ENCODE peak calls at places on chromosomes 6 and 20, in five cellular contexts. One of them, this sample, is unnamed.

GRCh38 chr6:155340464-155341129 is 26.3 kb upstream of the TFB1M start:
- DNase-seq in uterus: no peak
- DNase-seq in GM06990: no peak
- DNase-seq in SK-N-SH: no peak
- DNase-seq in heart right ventricle: no peak
- DNase-seq in this sample: peak

GRCh38 chr20:63860325-63861051 is 810 bp upstream of the ABHD16B start:
- DNase-seq in uterus: no peak
- DNase-seq in GM06990: no peak
- DNase-seq in SK-N-SH: no peak
- DNase-seq in heart right ventricle: peak
- DNase-seq in this sample: no peak

GRCh38 chr20:4925842-4926530 is 75.3 kb downstream of the SLC23A2 start:
- DNase-seq in uterus: peak
- DNase-seq in GM06990: no peak
- DNase-seq in heart right ventricle: peak
- DNase-seq in SK-N-SH: no peak
- DNase-seq in this sample: peak

GRCh38 chr6:29953001-29953436 is 10.7 kb downstream of the HLA-A start:
- DNase-seq in GM06990: no peak
- DNase-seq in uterus: no peak
- DNase-seq in heart right ventricle: no peak
- DNase-seq in SK-N-SH: no peak
- DNase-seq in this sample: peak

GRCh38 chr6:52594216-52594615 is 17.4 kb upstream of the TRAM2 start:
- DNase-seq in heart right ventricle: no peak
- DNase-seq in GM06990: no peak
- DNase-seq in SK-N-SH: no peak
- DNase-seq in uterus: no peak
- DNase-seq in this sample: no peak

GRCh38 chr6:28839443-28840120 is 84.2 kb downstream of the TRIM27 start:
- DNase-seq in heart right ventricle: no peak
- DNase-seq in SK-N-SH: no peak
- DNase-seq in uterus: no peak
- DNase-seq in GM06990: no peak
- DNase-seq in this sample: no peak

GRCh38 chr6:2858678-2859324 is 17.1 kb upstream of the SERPINB1 start:
- DNase-seq in SK-N-SH: no peak
- DNase-seq in heart right ventricle: no peak
- DNase-seq in uterus: no peak
- DNase-seq in GM06990: no peak
- DNase-seq in this sample: peak

GRCh38 chr6:132751828-132752227 is 5.9 kb downstream of the VNN2 start:
- DNase-seq in heart right ventricle: no peak
- DNase-seq in uterus: no peak
- DNase-seq in SK-N-SH: no peak
- DNase-seq in GM06990: no peak
- DNase-seq in this sample: no peak

GRCh38 chr6:90406142-90406794 is 109.6 kb upstream of the BACH2 start:
- DNase-seq in uterus: no peak
- DNase-seq in SK-N-SH: no peak
- DNase-seq in heart right ventricle: no peak
- DNase-seq in GM06990: no peak
- DNase-seq in this sample: peak

GRCh38 chr6:44151348-44152108 is 7.1 kb upstream of the CAPN11 start:
- DNase-seq in heart right ventricle: peak
- DNase-seq in GM06990: peak
- DNase-seq in uterus: peak
- DNase-seq in SK-N-SH: peak
- DNase-seq in this sample: peak

GRCh38 chr6:118558811-118559217 is 10.7 kb downstream of the PLN start:
- DNase-seq in heart right ventricle: no peak
- DNase-seq in uterus: no peak
- DNase-seq in GM06990: no peak
- DNase-seq in SK-N-SH: no peak
- DNase-seq in this sample: no peak

GRCh38 chr20:24766826-24767622 is 182.0 kb upstream of the CST7 start:
- DNase-seq in uterus: no peak
- DNase-seq in SK-N-SH: no peak
- DNase-seq in GM06990: no peak
- DNase-seq in heart right ventricle: no peak
- DNase-seq in this sample: no peak

GRCh38 chr20:5784735-5785134 is 34.5 kb downstream of the SHLD1 start:
- DNase-seq in SK-N-SH: no peak
- DNase-seq in uterus: no peak
- DNase-seq in heart right ventricle: no peak
- DNase-seq in GM06990: no peak
- DNase-seq in this sample: no peak

GRCh38 chr20:48283470-48284110 is 498.3 kb upstream of the SULF2 start:
- DNase-seq in heart right ventricle: peak
- DNase-seq in SK-N-SH: no peak
- DNase-seq in GM06990: no peak
- DNase-seq in uterus: peak
- DNase-seq in this sample: peak

GRCh38 chr20:18421608-18422007 is 45.2 kb downstream of the DZANK1 start:
- DNase-seq in uterus: no peak
- DNase-seq in SK-N-SH: no peak
- DNase-seq in heart right ventricle: no peak
- DNase-seq in GM06990: no peak
- DNase-seq in this sample: no peak

GRCh38 chr6:140366991-140367390 is 992.5 kb upstream of the CITED2 start:
- DNase-seq in GM06990: no peak
- DNase-seq in uterus: no peak
- DNase-seq in SK-N-SH: no peak
- DNase-seq in heart right ventricle: no peak
- DNase-seq in this sample: no peak

GRCh38 chr6:10528170-10528981 is 7.2 kb downstream of the GCNT2 start:
- DNase-seq in SK-N-SH: no peak
- DNase-seq in uterus: no peak
- DNase-seq in heart right ventricle: no peak
- DNase-seq in GM06990: peak
- DNase-seq in this sample: no peak

GRCh38 chr6:56115715-56116114 is 131.7 kb downstream of the COL21A1 start:
- DNase-seq in uterus: no peak
- DNase-seq in SK-N-SH: no peak
- DNase-seq in GM06990: no peak
- DNase-seq in heart right ventricle: no peak
- DNase-seq in this sample: no peak

GRCh38 chr6:119174085-119174445 is 95.6 kb upstream of the FAM184A start:
- DNase-seq in heart right ventricle: no peak
- DNase-seq in uterus: no peak
- DNase-seq in GM06990: no peak
- DNase-seq in SK-N-SH: no peak
- DNase-seq in this sample: no peak

GRCh38 chr6:158625881-158626305 is 18.6 kb downstream of the DYNLT1 start:
- DNase-seq in uterus: no peak
- DNase-seq in heart right ventricle: no peak
- DNase-seq in GM06990: no peak
- DNase-seq in SK-N-SH: no peak
- DNase-seq in this sample: no peak

GRCh38 chr6:89895273-89895874 is 1.1 kb downstream of the GJA10 start:
- DNase-seq in uterus: no peak
- DNase-seq in heart right ventricle: no peak
- DNase-seq in GM06990: no peak
- DNase-seq in SK-N-SH: peak
- DNase-seq in this sample: peak

GRCh38 chr20:59939879-59940128 is 301 bp downstream of the PPP1R3D start:
- DNase-seq in GM06990: no peak
- DNase-seq in SK-N-SH: peak
- DNase-seq in uterus: no peak
- DNase-seq in heart right ventricle: peak
- DNase-seq in this sample: no peak

GRCh38 chr6:119390276-119390793 is 40.8 kb upstream of the MAN1A1 start:
- DNase-seq in heart right ventricle: no peak
- DNase-seq in SK-N-SH: no peak
- DNase-seq in uterus: no peak
- DNase-seq in GM06990: no peak
- DNase-seq in this sample: peak

GRCh38 chr6:4849628-4850027 is 73.4 kb downstream of the CDYL start:
- DNase-seq in GM06990: no peak
- DNase-seq in uterus: no peak
- DNase-seq in SK-N-SH: no peak
- DNase-seq in heart right ventricle: no peak
- DNase-seq in this sample: no peak

GRCh38 chr6:3913077-3913957 is 64.1 kb downstream of the FAM50B start:
- DNase-seq in GM06990: no peak
- DNase-seq in heart right ventricle: no peak
- DNase-seq in SK-N-SH: no peak
- DNase-seq in uterus: peak
- DNase-seq in this sample: peak

GRCh38 chr6:3039384-3039783 is 28.9 kb upstream of the RIPK1 start:
- DNase-seq in uterus: no peak
- DNase-seq in SK-N-SH: no peak
- DNase-seq in heart right ventricle: no peak
- DNase-seq in GM06990: no peak
- DNase-seq in this sample: no peak

GRCh38 chr6:127186889-127187288 is 68.4 kb downstream of the RSPO3 start:
- DNase-seq in SK-N-SH: peak
- DNase-seq in GM06990: peak
- DNase-seq in uterus: peak
- DNase-seq in heart right ventricle: peak
- DNase-seq in this sample: no peak

GRCh38 chr20:38961530-38962043 is 557 bp upstream of the DHX35 start:
- DNase-seq in SK-N-SH: no peak
- DNase-seq in uterus: no peak
- DNase-seq in heart right ventricle: no peak
- DNase-seq in GM06990: no peak
- DNase-seq in this sample: no peak

GRCh38 chr6:139204978-139205377 is 70.1 kb downstream of the HECA start:
- DNase-seq in GM06990: no peak
- DNase-seq in SK-N-SH: no peak
- DNase-seq in heart right ventricle: no peak
- DNase-seq in uterus: no peak
- DNase-seq in this sample: no peak

DNA sequence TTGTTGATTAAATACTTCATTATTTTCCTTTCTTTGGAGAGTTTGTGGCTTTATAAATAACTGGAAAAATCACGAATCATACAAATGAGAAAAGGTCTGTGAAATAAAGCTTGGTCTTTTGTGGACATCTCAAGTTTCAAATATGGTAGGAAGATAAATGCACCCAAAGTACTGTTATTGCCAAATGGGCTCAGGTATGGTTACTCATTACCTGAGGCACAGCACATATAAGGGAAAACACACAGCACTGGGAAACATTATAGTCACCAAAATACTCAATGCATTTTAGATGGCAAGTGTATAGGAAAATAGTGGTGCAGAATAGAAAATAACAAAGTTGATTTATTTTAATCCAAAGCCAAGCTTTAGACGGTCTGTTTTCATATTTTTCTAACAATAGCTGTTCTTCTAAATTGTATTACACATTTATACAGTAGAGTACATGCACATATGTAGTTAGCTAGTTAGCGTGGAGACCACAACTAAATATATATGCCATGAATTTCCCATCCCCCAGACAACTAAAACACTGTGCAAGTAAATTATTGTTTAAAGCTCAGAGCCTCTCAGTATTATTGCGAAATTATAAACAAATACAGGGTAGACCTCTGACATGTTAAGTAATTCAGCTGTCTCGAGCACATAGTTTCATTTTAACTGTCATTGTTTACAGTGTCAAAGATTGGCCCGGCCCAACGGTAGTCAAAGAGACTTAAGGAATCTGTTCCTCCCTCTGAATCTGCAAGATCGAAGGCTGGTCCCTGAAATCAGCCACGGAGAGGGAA is 335.9 kb downstream of the SYNE1 start:
- DNase-seq in heart right ventricle: no peak
- DNase-seq in uterus: no peak
- DNase-seq in GM06990: no peak
- DNase-seq in SK-N-SH: no peak
- DNase-seq in this sample: peak
- H3K4me3 ChIP-seq in heart right ventricle: peak
- H3K4me3 ChIP-seq in uterus: peak
- H3K4me3 ChIP-seq in GM06990: peak
- H3K4me3 ChIP-seq in SK-N-SH: peak
- H3K4me3 ChIP-seq in this sample: peak

DNA sequence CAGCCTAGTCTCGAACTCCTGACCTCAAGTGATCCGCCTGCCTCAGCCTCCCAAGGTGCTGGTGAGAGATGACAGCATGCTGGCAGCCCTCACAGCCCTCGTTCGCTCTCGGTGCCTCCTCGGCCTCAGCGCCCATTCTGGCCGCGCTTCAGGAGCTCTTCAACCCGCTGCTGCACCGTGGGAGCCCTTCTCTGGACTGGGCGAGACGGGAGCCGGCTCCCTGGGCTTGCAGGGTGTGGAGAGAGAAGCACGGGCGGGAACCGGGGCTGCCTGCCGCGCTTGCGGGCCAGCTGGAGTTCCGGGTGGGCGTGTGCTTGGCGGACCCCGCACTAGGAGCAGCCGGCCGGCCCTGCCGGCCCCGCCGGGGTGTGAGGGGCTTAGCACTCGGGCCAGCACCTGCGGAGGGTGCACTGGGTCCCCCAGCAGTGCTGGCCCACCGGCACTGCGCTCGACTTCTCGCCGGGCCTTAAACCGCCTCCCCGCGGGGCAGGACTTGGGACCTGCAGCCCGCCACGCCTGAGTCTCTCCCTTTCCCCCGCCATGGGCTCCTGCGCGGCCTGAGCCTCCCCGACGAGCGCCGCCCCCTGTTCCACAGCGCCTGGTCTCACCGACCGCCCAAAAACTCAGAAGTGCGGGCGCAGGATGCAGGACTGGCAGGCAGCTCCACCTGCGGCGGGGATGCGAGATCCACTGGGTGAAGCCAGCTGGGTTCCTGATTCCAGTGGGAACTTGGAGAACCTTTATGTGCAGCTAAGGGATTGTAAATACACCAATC is 31.5 kb upstream of the RANBP9 start:
- DNase-seq in GM06990: no peak
- DNase-seq in heart right ventricle: no peak
- DNase-seq in uterus: no peak
- DNase-seq in SK-N-SH: no peak
- DNase-seq in this sample: no peak
- H3K4me3 ChIP-seq in GM06990: no peak
- H3K4me3 ChIP-seq in heart right ventricle: no peak
- H3K4me3 ChIP-seq in uterus: no peak
- H3K4me3 ChIP-seq in SK-N-SH: no peak
- H3K4me3 ChIP-seq in this sample: no peak

DNA sequence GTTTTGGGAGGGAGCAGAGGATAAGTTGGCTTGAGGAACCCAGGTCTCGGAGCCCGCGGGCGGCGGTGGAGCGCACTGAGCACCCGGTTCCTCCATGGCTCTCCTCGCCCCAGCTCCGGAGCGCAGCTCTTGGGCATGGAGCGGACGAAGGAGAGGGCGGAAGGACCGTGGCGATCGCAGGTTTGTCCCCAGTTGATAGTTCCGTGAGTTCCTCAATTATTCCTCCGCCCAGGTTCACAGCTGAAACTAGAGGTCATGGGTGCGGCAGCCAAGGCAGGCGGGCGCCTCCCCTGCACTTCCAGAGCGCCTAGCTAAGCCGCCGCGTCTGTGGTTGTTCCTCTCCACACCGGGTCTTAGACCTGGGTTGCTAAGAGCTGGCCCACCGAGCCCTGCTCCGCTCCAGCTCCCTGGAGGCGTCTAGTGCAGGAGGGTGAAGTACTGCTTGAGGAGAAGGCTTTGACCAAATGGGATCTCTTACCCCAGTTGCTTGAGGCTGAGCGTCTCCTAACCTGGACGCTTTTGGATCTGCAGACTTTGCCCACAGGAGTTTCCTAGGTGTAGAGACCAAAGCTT is at the start of gene HTR1B:
- DNase-seq in SK-N-SH: no peak
- DNase-seq in uterus: no peak
- DNase-seq in GM06990: no peak
- DNase-seq in heart right ventricle: no peak
- DNase-seq in this sample: no peak
- H3K4me3 ChIP-seq in SK-N-SH: peak
- H3K4me3 ChIP-seq in uterus: peak
- H3K4me3 ChIP-seq in GM06990: no peak
- H3K4me3 ChIP-seq in heart right ventricle: peak
- H3K4me3 ChIP-seq in this sample: peak

GRCh38 chr20:36862857-36863668 is 12.9 kb upstream of the TLDC2 start:
- DNase-seq in uterus: no peak
- DNase-seq in SK-N-SH: no peak
- DNase-seq in GM06990: peak
- DNase-seq in heart right ventricle: no peak
- DNase-seq in this sample: no peak
- H3K4me3 ChIP-seq in uterus: peak
- H3K4me3 ChIP-seq in SK-N-SH: peak
- H3K4me3 ChIP-seq in GM06990: peak
- H3K4me3 ChIP-seq in heart right ventricle: peak
- H3K4me3 ChIP-seq in this sample: peak

This sample was measured in fibroblast of pulmonary artery.